ENCODE peak calls at places on chromosomes 12 and 14, in nine cellular contexts. R is uterus; E is AG04450; L is adipocyte; B is aorta; N is CD8-positive, alpha-beta memory T cell; J is CD4-positive, alpha-beta memory T cell; I is K562; C is upper lobe of left lung. K is an unnamed sample.
A peak's percentile ranks its signal among the peaks of the same experiment; 100 is the strongest.

GRCh38 chr14:67505254-67505653 is 16.7 kb upstream of the TMEM229B start:
- DNase-seq in R (no peak), E (no peak), L (no peak), B (no peak), N (no peak), J (no peak), I (no peak), C (no peak), K (no peak)

GRCh38 chr12:115439008-115439601 is 755.1 kb upstream of the TBX3 start:
- DNase-seq in R (no peak), E (no peak), L (no peak), B (no peak), N (no peak), J (no peak), I (no peak), C (no peak), K (no peak)

GRCh38 chr12:47433876-47434275 is 272.0 kb downstream of the RPAP3 start:
- DNase-seq in R (no peak), E (no peak), L (no peak), B (no peak), N (no peak), J (no peak), I (no peak), C (no peak), K (no peak)

GRCh38 chr12:131085816-131086591 is 132.3 kb downstream of the ADGRD1 start:
- DNase-seq in R (no peak), E (no peak), L (no peak), B (peak; percentile 60), N (no peak), J (peak; percentile 9), I (no peak), C (peak; percentile 12), K (no peak)

GRCh38 chr14:81219821-81220487 is 805 bp downstream of the GTF2A1 start:
- DNase-seq in R (peak; percentile 43), E (no peak), L (peak; percentile 73), B (peak; percentile 82), N (peak; percentile 33), J (peak; percentile 68), I (peak; percentile 29), C (peak; percentile 34), K (peak; percentile 35)

GRCh38 chr14:58965601-58966000 is 222.9 kb upstream of the DAAM1 start:
- DNase-seq in R (no peak), E (no peak), L (no peak), B (no peak), N (no peak), J (no peak), I (no peak), C (no peak), K (no peak)

GRCh38 chr14:37668646-37669045 is 73.2 kb downstream of the TTC6 start:
- DNase-seq in R (no peak), E (peak; percentile 10), L (peak; percentile 45), B (no peak), N (no peak), J (no peak), I (no peak), C (no peak), K (no peak)

GRCh38 chr12:66725031-66725430 is 46.2 kb upstream of the GRIP1 start:
- DNase-seq in R (no peak), E (no peak), L (no peak), B (no peak), N (no peak), J (no peak), I (no peak), C (no peak), K (no peak)

GRCh38 chr12:67969134-67969782 is 20.0 kb upstream of the IFNG-AS1 start:
- DNase-seq in R (no peak), E (no peak), L (no peak), B (no peak), N (no peak), J (no peak), I (no peak), C (no peak), K (no peak)

GRCh38 chr14:33676135-33676566 is 274.7 kb downstream of the EGLN3 start:
- DNase-seq in R (no peak), E (no peak), L (peak; percentile 15), B (no peak), N (no peak), J (no peak), I (peak; percentile 48), C (no peak), K (no peak)

GRCh38 chr12:4959381-4959780 is 49.7 kb downstream of the KCNA1 start:
- DNase-seq in R (no peak), E (no peak), L (no peak), B (no peak), N (no peak), J (no peak), I (no peak), C (no peak), K (no peak)

GRCh38 chr12:4960030-4960429 is 50.3 kb downstream of the KCNA1 start:
- DNase-seq in R (no peak), E (no peak), L (no peak), B (no peak), N (no peak), J (no peak), I (no peak), C (no peak), K (no peak)

GRCh38 chr12:4957781-4958180 is 48.1 kb downstream of the KCNA1 start:
- DNase-seq in R (no peak), E (no peak), L (no peak), B (no peak), N (no peak), J (no peak), I (no peak), C (no peak), K (no peak)

GRCh38 chr12:4960547-4960946 is 50.8 kb downstream of the KCNA1 start:
- DNase-seq in R (no peak), E (no peak), L (no peak), B (no peak), N (no peak), J (no peak), I (no peak), C (no peak), K (no peak)

DNA sequence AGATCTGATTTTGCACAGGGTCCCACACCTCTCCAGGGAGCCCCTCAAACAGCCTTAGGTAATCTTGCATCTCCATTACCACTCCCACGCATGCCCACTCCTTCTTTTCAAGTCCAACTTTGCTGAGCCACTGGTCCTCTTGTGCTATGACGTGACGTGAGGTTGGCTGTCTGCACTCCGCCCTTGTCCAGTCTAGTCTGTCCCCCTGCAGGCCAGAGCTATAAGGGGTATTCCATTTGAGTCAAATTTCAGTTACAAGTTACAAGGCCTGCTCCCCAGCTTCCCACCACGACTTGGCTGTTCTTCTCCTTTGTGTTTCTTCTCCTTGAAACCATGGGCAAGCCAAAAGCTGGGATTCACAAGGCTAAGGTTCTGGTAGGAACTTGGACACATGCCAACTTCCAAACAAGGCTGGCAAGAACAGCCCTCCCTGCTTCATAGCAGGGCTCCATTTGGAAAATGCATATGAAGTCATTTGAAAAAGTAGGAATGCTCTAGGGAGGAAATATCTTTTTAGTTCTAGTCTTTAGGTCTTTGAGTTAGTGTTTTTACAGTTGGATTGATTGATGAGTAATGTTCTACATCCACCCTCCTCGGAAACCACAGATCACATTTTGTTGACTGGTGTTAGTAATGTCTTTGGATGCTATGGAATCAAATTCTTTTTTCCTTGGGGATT is 49.1 kb downstream of the KCNA1 start:
- DNase-seq in R (no peak), E (no peak), L (peak; percentile 35), B (no peak), N (no peak), J (no peak), I (peak; percentile 7), C (no peak), K (no peak)
- H3K9me3 ChIP-seq in R (no peaks in the 10 kb centered on the region), E (no peaks in the 10 kb centered on the region), L (no peaks in the 10 kb centered on the region), B (no peaks in the 10 kb centered on the region), N (no peaks in the 10 kb centered on the region), J (no peaks in the 10 kb centered on the region), I (no peaks in the 10 kb centered on the region), C (no peaks in the 10 kb centered on the region), K (no peaks in the 10 kb centered on the region)

GRCh38 chr12:34393086-34393820 is 371.0 kb downstream of the ALG10 start:
- DNase-seq in R (no peak), E (no peak), L (no peak), B (peak; percentile 70), N (no peak), J (peak; percentile 19), I (peak; percentile 0), C (peak; percentile 12), K (peak; percentile 1)

GRCh38 chr12:34392741-34393085 is 370.4 kb downstream of the ALG10 start:
- DNase-seq in R (no peak), E (no peak), L (no peak), B (peak; percentile 62), N (no peak), J (no peak), I (no peak), C (no peak), K (peak; percentile 1)

GRCh38 chr12:34395056-34396005 is 373.0 kb downstream of the ALG10 start:
- DNase-seq in R (peak; percentile 9), E (no peak), L (no peak), B (peak; percentile 38), N (no peak), J (peak; percentile 14), I (peak; percentile 3), C (peak; percentile 14), K (no peak)

GRCh38 chr12:34394211-34395055 is 372.1 kb downstream of the ALG10 start:
- DNase-seq in R (no peak), E (no peak), L (no peak), B (peak; percentile 51), N (no peak), J (peak; percentile 26), I (peak; percentile 2), C (peak; percentile 8), K (peak; percentile 4)

GRCh38 chr12:34393821-34394150 is 371.5 kb downstream of the ALG10 start:
- DNase-seq in R (no peak), E (no peak), L (no peak), B (peak; percentile 42), N (no peak), J (no peak), I (peak; percentile 1), C (peak; percentile 6), K (peak; percentile 2)
- H3K9me3 ChIP-seq in R (no peaks in the 10 kb centered on the region), E (peaks cover 100% of the 10 kb centered on the region), L (no peaks in the 10 kb centered on the region), B (peaks cover 4% of the 10 kb centered on the region), N (no peaks in the 10 kb centered on the region), J (no peaks in the 10 kb centered on the region), I (no peaks in the 10 kb centered on the region), C (peaks cover 38% of the 10 kb centered on the region), K (no peaks in the 10 kb centered on the region)

GRCh38 chr12:57416039-57416996 is 14.5 kb downstream of the R3HDM2 start:
- DNase-seq in R (no peak), E (no peak), L (peak; percentile 21), B (no peak), N (no peak), J (no peak), I (no peak), C (no peak), K (no peak)

GRCh38 chr12:57418255-57418654 is 12.6 kb downstream of the R3HDM2 start:
- DNase-seq in R (no peak), E (no peak), L (no peak), B (no peak), N (no peak), J (no peak), I (peak; percentile 18), C (no peak), K (no peak)

GRCh38 chr12:57420482-57420881 is 10.4 kb downstream of the R3HDM2 start:
- DNase-seq in R (no peak), E (no peak), L (no peak), B (no peak), N (no peak), J (no peak), I (no peak), C (no peak), K (no peak)

GRCh38 chr12:57419495-57419894 is 11.3 kb downstream of the R3HDM2 start:
- DNase-seq in R (no peak), E (no peak), L (no peak), B (no peak), N (no peak), J (no peak), I (no peak), C (no peak), K (no peak)
- H3K9me3 ChIP-seq in R (no peaks in the 10 kb centered on the region), E (no peaks in the 10 kb centered on the region), L (no peaks in the 10 kb centered on the region), B (no peaks in the 10 kb centered on the region), N (no peaks in the 10 kb centered on the region), J (no peaks in the 10 kb centered on the region), I (no peaks in the 10 kb centered on the region), C (no peaks in the 10 kb centered on the region), K (no peaks in the 10 kb centered on the region)

GRCh38 chr14:54003064-54003463 is 46.4 kb upstream of the BMP4 start:
- DNase-seq in R (no peak), E (no peak), L (no peak), B (no peak), N (no peak), J (no peak), I (no peak), C (no peak), K (no peak)
- H3K9me3 ChIP-seq in R (no peaks in the 10 kb centered on the region), E (no peaks in the 10 kb centered on the region), L (peaks cover 5% of the 10 kb centered on the region), B (no peaks in the 10 kb centered on the region), N (no peaks in the 10 kb centered on the region), J (no peaks in the 10 kb centered on the region), I (no peaks in the 10 kb centered on the region), C (no peaks in the 10 kb centered on the region), K (no peaks in the 10 kb centered on the region)